ENCODE peak calls at places on chromosomes 2 and 18, in seven cellular contexts. One of them, this sample, is unnamed.

GRCh38 chr2:139550873-139551272 is 770.7 kb upstream of the NXPH2 start:
- DNase-seq in A549: no peak
- DNase-seq in cardiac fibroblast: no peak
- DNase-seq in vagina: no peak
- DNase-seq in retinal pigment epithelial cell: no peak
- DNase-seq in WERI-Rb-1: no peak
- DNase-seq in thyroid gland: no peak
- DNase-seq in this sample: no peak

GRCh38 chr18:58152891-58153290 is 108.9 kb downstream of the NEDD4L start:
- DNase-seq in A549: no peak
- DNase-seq in cardiac fibroblast: no peak
- DNase-seq in vagina: no peak
- DNase-seq in retinal pigment epithelial cell: no peak
- DNase-seq in WERI-Rb-1: no peak
- DNase-seq in thyroid gland: no peak
- DNase-seq in this sample: no peak

GRCh38 chr2:85390941-85391669 is 19.1 kb downstream of the CAPG start:
- DNase-seq in A549: peak
- DNase-seq in cardiac fibroblast: peak
- DNase-seq in vagina: no peak
- DNase-seq in retinal pigment epithelial cell: no peak
- DNase-seq in WERI-Rb-1: peak
- DNase-seq in thyroid gland: peak
- DNase-seq in this sample: no peak

GRCh38 chr2:179592167-179592936 is 269.1 kb downstream of the ZNF385B start:
- DNase-seq in A549: no peak
- DNase-seq in cardiac fibroblast: peak
- DNase-seq in vagina: no peak
- DNase-seq in retinal pigment epithelial cell: no peak
- DNase-seq in WERI-Rb-1: no peak
- DNase-seq in thyroid gland: no peak
- DNase-seq in this sample: peak

GRCh38 chr2:151637284-151637781 is 96.9 kb downstream of the NEB start:
- DNase-seq in A549: no peak
- DNase-seq in cardiac fibroblast: no peak
- DNase-seq in vagina: no peak
- DNase-seq in retinal pigment epithelial cell: no peak
- DNase-seq in WERI-Rb-1: no peak
- DNase-seq in thyroid gland: no peak
- DNase-seq in this sample: no peak

GRCh38 chr2:9481257-9481922 is 7.0 kb downstream of the IAH1 start:
- DNase-seq in A549: peak
- DNase-seq in cardiac fibroblast: no peak
- DNase-seq in vagina: no peak
- DNase-seq in retinal pigment epithelial cell: no peak
- DNase-seq in WERI-Rb-1: no peak
- DNase-seq in thyroid gland: no peak
- DNase-seq in this sample: peak

GRCh38 chr2:16166327-16166981 is 226.1 kb downstream of the MYCN start:
- DNase-seq in A549: no peak
- DNase-seq in cardiac fibroblast: no peak
- DNase-seq in vagina: peak
- DNase-seq in retinal pigment epithelial cell: no peak
- DNase-seq in WERI-Rb-1: no peak
- DNase-seq in thyroid gland: no peak
- DNase-seq in this sample: no peak

GRCh38 chr2:16664809-16665745 is 557 bp downstream of the CYRIA start:
- DNase-seq in A549: no peak
- DNase-seq in cardiac fibroblast: no peak
- DNase-seq in vagina: no peak
- DNase-seq in retinal pigment epithelial cell: no peak
- DNase-seq in WERI-Rb-1: no peak
- DNase-seq in thyroid gland: peak
- DNase-seq in this sample: no peak

GRCh38 chr18:67672142-67672541 is 155.6 kb upstream of the DSEL start:
- DNase-seq in A549: no peak
- DNase-seq in cardiac fibroblast: peak
- DNase-seq in vagina: no peak
- DNase-seq in retinal pigment epithelial cell: no peak
- DNase-seq in WERI-Rb-1: no peak
- DNase-seq in thyroid gland: no peak
- DNase-seq in this sample: no peak

GRCh38 chr2:68837164-68837860 is 33.9 kb downstream of the BMP10 start:
- DNase-seq in A549: peak
- DNase-seq in cardiac fibroblast: peak
- DNase-seq in vagina: no peak
- DNase-seq in retinal pigment epithelial cell: no peak
- DNase-seq in WERI-Rb-1: peak
- DNase-seq in thyroid gland: peak
- DNase-seq in this sample: no peak

GRCh38 chr2:8080063-8080462 is 601.8 kb upstream of the ID2 start:
- DNase-seq in A549: no peak
- DNase-seq in cardiac fibroblast: no peak
- DNase-seq in vagina: no peak
- DNase-seq in retinal pigment epithelial cell: no peak
- DNase-seq in WERI-Rb-1: no peak
- DNase-seq in thyroid gland: no peak
- DNase-seq in this sample: no peak

GRCh38 chr18:35889677-35890076 is 82.8 kb upstream of the RMP24 start:
- DNase-seq in A549: no peak
- DNase-seq in cardiac fibroblast: no peak
- DNase-seq in vagina: no peak
- DNase-seq in retinal pigment epithelial cell: no peak
- DNase-seq in WERI-Rb-1: no peak
- DNase-seq in thyroid gland: no peak
- DNase-seq in this sample: no peak

GRCh38 chr2:41475959-41476358 is 571.9 kb upstream of the PKDCC start:
- DNase-seq in A549: no peak
- DNase-seq in cardiac fibroblast: no peak
- DNase-seq in vagina: no peak
- DNase-seq in retinal pigment epithelial cell: no peak
- DNase-seq in WERI-Rb-1: no peak
- DNase-seq in thyroid gland: no peak
- DNase-seq in this sample: no peak

GRCh38 chr2:206693399-206694137 is 24.6 kb downstream of the DYTN start:
- DNase-seq in A549: peak
- DNase-seq in cardiac fibroblast: peak
- DNase-seq in vagina: no peak
- DNase-seq in retinal pigment epithelial cell: peak
- DNase-seq in WERI-Rb-1: peak
- DNase-seq in thyroid gland: peak
- DNase-seq in this sample: peak

GRCh38 chr2:106638043-106638442 is 150.9 kb downstream of the CD8B2 start:
- DNase-seq in A549: peak
- DNase-seq in cardiac fibroblast: peak
- DNase-seq in vagina: no peak
- DNase-seq in retinal pigment epithelial cell: peak
- DNase-seq in WERI-Rb-1: no peak
- DNase-seq in thyroid gland: no peak
- DNase-seq in this sample: no peak

GRCh38 chr2:205141381-205141780 is 540.9 kb upstream of the NRP2 start:
- DNase-seq in A549: no peak
- DNase-seq in cardiac fibroblast: no peak
- DNase-seq in vagina: no peak
- DNase-seq in retinal pigment epithelial cell: no peak
- DNase-seq in WERI-Rb-1: no peak
- DNase-seq in thyroid gland: no peak
- DNase-seq in this sample: no peak

GRCh38 chr2:105755895-105756294 is 11.2 kb downstream of the NCK2 start:
- DNase-seq in A549: no peak
- DNase-seq in cardiac fibroblast: no peak
- DNase-seq in vagina: no peak
- DNase-seq in retinal pigment epithelial cell: no peak
- DNase-seq in WERI-Rb-1: no peak
- DNase-seq in thyroid gland: no peak
- DNase-seq in this sample: no peak

GRCh38 chr2:72141881-72142742 is 5.5 kb downstream of the CYP26B1 start:
- DNase-seq in A549: no peak
- DNase-seq in cardiac fibroblast: no peak
- DNase-seq in vagina: no peak
- DNase-seq in retinal pigment epithelial cell: no peak
- DNase-seq in WERI-Rb-1: peak
- DNase-seq in thyroid gland: no peak
- DNase-seq in this sample: no peak

GRCh38 chr2:239000089-239000488 is 152.2 kb downstream of the TWIST2 start:
- DNase-seq in A549: no peak
- DNase-seq in cardiac fibroblast: no peak
- DNase-seq in vagina: no peak
- DNase-seq in retinal pigment epithelial cell: no peak
- DNase-seq in WERI-Rb-1: no peak
- DNase-seq in thyroid gland: no peak
- DNase-seq in this sample: no peak

GRCh38 chr2:82215212-82215611 is 1910.7 kb upstream of the LRRTM1 start:
- DNase-seq in A549: no peak
- DNase-seq in cardiac fibroblast: no peak
- DNase-seq in vagina: no peak
- DNase-seq in retinal pigment epithelial cell: no peak
- DNase-seq in WERI-Rb-1: no peak
- DNase-seq in thyroid gland: no peak
- DNase-seq in this sample: no peak

GRCh38 chr2:178924817-178925216 is 117.6 kb upstream of the TTN start:
- DNase-seq in A549: no peak
- DNase-seq in cardiac fibroblast: no peak
- DNase-seq in vagina: no peak
- DNase-seq in retinal pigment epithelial cell: no peak
- DNase-seq in WERI-Rb-1: no peak
- DNase-seq in thyroid gland: no peak
- DNase-seq in this sample: no peak

GRCh38 chr18:9475643-9476580 is 599 bp downstream of the RALBP1 start:
- DNase-seq in A549: no peak
- DNase-seq in cardiac fibroblast: peak
- DNase-seq in vagina: no peak
- DNase-seq in retinal pigment epithelial cell: no peak
- DNase-seq in WERI-Rb-1: no peak
- DNase-seq in thyroid gland: peak
- DNase-seq in this sample: no peak

GRCh38 chr2:212289301-212289700 is 249.3 kb downstream of the ERBB4 start:
- DNase-seq in A549: no peak
- DNase-seq in cardiac fibroblast: no peak
- DNase-seq in vagina: no peak
- DNase-seq in retinal pigment epithelial cell: no peak
- DNase-seq in WERI-Rb-1: no peak
- DNase-seq in thyroid gland: no peak
- DNase-seq in this sample: no peak
- H3K4me3 ChIP-seq in A549: no peak
- H3K4me3 ChIP-seq in cardiac fibroblast: no peak
- H3K4me3 ChIP-seq in vagina: no peak
- H3K4me3 ChIP-seq in retinal pigment epithelial cell: no peak
- H3K4me3 ChIP-seq in WERI-Rb-1: no peak
- H3K4me3 ChIP-seq in thyroid gland: no peak
- H3K4me3 ChIP-seq in this sample: no peak

DNA sequence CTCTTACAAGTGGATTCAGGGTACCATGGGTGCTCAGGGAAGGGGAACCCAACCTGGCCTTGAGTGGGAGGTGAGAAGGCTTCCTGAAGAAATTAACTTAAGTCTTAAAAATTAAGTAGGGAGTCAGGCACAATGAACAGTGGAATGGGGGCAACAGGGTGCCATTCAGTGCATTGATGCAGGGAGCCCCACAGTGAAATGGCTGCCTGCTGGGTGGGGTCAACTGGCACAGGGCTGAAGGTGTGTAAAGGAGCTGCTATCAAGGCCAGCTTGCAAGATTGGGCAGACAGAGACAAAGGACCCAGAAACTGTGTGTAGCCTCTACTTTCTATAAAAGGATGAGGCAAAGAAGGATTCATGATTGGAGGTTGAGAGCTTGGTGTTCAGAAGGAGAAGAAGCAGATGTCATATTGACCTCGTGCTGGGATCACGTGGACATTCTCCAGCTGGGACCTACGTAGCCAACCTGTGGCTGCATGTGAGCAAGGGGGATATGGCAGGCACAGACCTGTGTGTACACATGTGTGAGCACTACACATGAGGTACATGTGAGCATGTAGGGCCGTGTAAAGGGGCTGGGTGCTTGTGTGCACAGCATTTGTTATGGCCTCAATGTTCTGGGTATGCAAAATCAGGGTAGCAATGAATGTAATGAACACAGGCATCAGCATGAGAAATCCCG is 209.5 kb upstream of the HAAO start:
- DNase-seq in A549: no peak
- DNase-seq in cardiac fibroblast: no peak
- DNase-seq in vagina: no peak
- DNase-seq in retinal pigment epithelial cell: no peak
- DNase-seq in WERI-Rb-1: no peak
- DNase-seq in thyroid gland: no peak
- DNase-seq in this sample: no peak
- TF ChIP-seq CTCF in A549: no peak
- TF ChIP-seq CTCF in cardiac fibroblast: no peak
- TF ChIP-seq CTCF in vagina: no peak
- TF ChIP-seq CTCF in retinal pigment epithelial cell: no peak
- TF ChIP-seq CTCF in WERI-Rb-1: no peak
- TF ChIP-seq CTCF in thyroid gland: no peak
- TF ChIP-seq CTCF in this sample: no peak

DNA sequence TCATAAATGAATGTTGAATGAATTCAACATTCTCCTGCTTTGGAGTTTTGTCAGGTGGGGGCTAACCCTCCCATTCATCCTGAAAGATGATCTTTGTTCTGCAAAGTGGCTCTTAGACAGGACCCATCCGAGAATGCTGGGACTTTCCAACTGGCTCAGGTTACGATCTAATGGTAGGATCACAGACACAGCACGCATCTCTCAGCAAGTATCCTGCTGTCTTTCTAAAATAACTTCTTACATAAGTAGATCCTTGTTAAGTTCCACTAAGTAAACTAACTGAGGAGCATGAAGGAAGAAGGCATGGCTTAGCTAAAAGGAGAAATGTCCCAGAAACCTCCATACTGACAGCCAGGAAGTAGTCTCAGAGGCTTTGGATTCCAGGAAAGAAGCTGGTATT is 23.7 kb downstream of the CYP27A1 start:
- DNase-seq in A549: no peak
- DNase-seq in cardiac fibroblast: peak
- DNase-seq in vagina: no peak
- DNase-seq in retinal pigment epithelial cell: no peak
- DNase-seq in WERI-Rb-1: no peak
- DNase-seq in thyroid gland: peak
- DNase-seq in this sample: peak
- H3K4me3 ChIP-seq in A549: no peak
- H3K4me3 ChIP-seq in cardiac fibroblast: no peak
- H3K4me3 ChIP-seq in vagina: no peak
- H3K4me3 ChIP-seq in retinal pigment epithelial cell: no peak
- H3K4me3 ChIP-seq in WERI-Rb-1: no peak
- H3K4me3 ChIP-seq in thyroid gland: no peak
- H3K4me3 ChIP-seq in this sample: no peak

DNA sequence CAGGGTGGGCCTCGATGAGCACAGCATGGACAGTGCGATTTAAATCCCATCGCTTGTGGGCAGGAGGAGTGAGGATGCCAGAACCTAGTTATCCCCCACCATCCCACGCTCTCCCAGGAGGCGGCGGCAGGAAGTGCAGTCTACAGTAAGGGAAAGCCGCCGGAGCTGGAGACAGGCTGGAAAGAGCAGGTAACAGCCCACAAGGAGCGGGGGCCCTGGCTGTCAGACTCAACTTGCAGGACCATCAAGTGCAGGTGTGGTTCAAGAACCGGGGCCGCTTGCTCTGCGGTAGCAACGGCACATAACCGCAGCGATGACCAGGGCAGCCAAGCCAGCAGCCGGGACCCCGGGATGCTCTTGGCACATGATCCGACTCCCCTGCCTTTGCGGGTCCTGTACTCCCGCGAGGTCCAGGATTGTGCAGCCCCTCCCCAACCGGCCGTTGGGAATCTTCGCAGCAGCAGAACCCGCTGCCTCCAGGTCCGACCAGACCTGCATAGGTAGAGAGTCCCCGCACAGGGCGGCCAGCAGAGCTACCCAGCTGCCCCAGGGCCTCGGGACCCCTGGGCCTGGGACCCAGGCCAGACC is 82.1 kb downstream of the BIN1 start:
- DNase-seq in A549: peak
- DNase-seq in cardiac fibroblast: peak
- DNase-seq in vagina: peak
- DNase-seq in retinal pigment epithelial cell: no peak
- DNase-seq in WERI-Rb-1: peak
- DNase-seq in thyroid gland: peak
- DNase-seq in this sample: peak
- TF ChIP-seq CTCF in A549: no peak
- TF ChIP-seq CTCF in cardiac fibroblast: peak
- TF ChIP-seq CTCF in vagina: no peak
- TF ChIP-seq CTCF in retinal pigment epithelial cell: peak
- TF ChIP-seq CTCF in WERI-Rb-1: peak
- TF ChIP-seq CTCF in thyroid gland: peak
- TF ChIP-seq CTCF in this sample: peak